ENCODE peak calls at places on chromosomes 7 and 10, in five cellular contexts. One of them, this sample, is unnamed. For H3K4me1, the result is how much of the 10 kb centered on the place peaks cover.

GRCh38 chr7:157009778-157010587 is 480 bp downstream of the MNX1 start:
- DNase-seq in adrenal gland: no peak
- DNase-seq in A673: no peak
- DNase-seq in uterus: no peak
- DNase-seq in heart right ventricle: no peak
- DNase-seq in this sample: no peak

GRCh38 chr7:95322874-95323273 is 1.5 kb downstream of the PON1 start:
- DNase-seq in heart right ventricle: no peak
- DNase-seq in uterus: no peak
- DNase-seq in A673: no peak
- DNase-seq in adrenal gland: no peak
- DNase-seq in this sample: no peak

GRCh38 chr7:116249969-116250553 is 39.7 kb downstream of the TES start:
- DNase-seq in heart right ventricle: no peak
- DNase-seq in uterus: no peak
- DNase-seq in A673: peak
- DNase-seq in adrenal gland: no peak
- DNase-seq in this sample: no peak

GRCh38 chr10:50362547-50363125 is 111.3 kb upstream of the ASAH2 start:
- DNase-seq in A673: no peak
- DNase-seq in uterus: no peak
- DNase-seq in heart right ventricle: no peak
- DNase-seq in adrenal gland: no peak
- DNase-seq in this sample: no peak

GRCh38 chr7:12080006-12080405 is 131.1 kb upstream of the TMEM106B start:
- DNase-seq in heart right ventricle: no peak
- DNase-seq in A673: no peak
- DNase-seq in uterus: no peak
- DNase-seq in adrenal gland: no peak
- DNase-seq in this sample: no peak

GRCh38 chr10:43648392-43649148 is at the start of gene ZNF32:
- DNase-seq in uterus: peak
- DNase-seq in heart right ventricle: peak
- DNase-seq in adrenal gland: peak
- DNase-seq in A673: peak
- DNase-seq in this sample: peak

GRCh38 chr7:36605662-36606441 is 118.4 kb downstream of the AOAH start:
- DNase-seq in heart right ventricle: no peak
- DNase-seq in A673: no peak
- DNase-seq in adrenal gland: no peak
- DNase-seq in uterus: no peak
- DNase-seq in this sample: no peak

GRCh38 chr10:109062371-109062770 is 860.9 kb downstream of the XPNPEP1 start:
- DNase-seq in heart right ventricle: no peak
- DNase-seq in A673: peak
- DNase-seq in adrenal gland: no peak
- DNase-seq in uterus: no peak
- DNase-seq in this sample: no peak

GRCh38 chr10:123301077-123301875 is 147.1 kb downstream of the BUB3 start:
- DNase-seq in uterus: no peak
- DNase-seq in heart right ventricle: no peak
- DNase-seq in adrenal gland: peak
- DNase-seq in A673: no peak
- DNase-seq in this sample: no peak

GRCh38 chr10:6269953-6270867 is 67.5 kb downstream of the PFKFB3 start:
- DNase-seq in heart right ventricle: no peak
- DNase-seq in adrenal gland: no peak
- DNase-seq in A673: no peak
- DNase-seq in uterus: no peak
- DNase-seq in this sample: no peak

GRCh38 chr7:494906-495305 is 24.7 kb downstream of the PDGFA start:
- DNase-seq in uterus: no peak
- DNase-seq in heart right ventricle: peak
- DNase-seq in adrenal gland: no peak
- DNase-seq in A673: no peak
- DNase-seq in this sample: no peak

GRCh38 chr7:69748530-69748929 is 150.3 kb downstream of the AUTS2 start:
- DNase-seq in uterus: no peak
- DNase-seq in heart right ventricle: no peak
- DNase-seq in adrenal gland: no peak
- DNase-seq in A673: no peak
- DNase-seq in this sample: no peak

GRCh38 chr7:10708447-10708846 is 265.2 kb upstream of the PHF14 start:
- DNase-seq in A673: peak
- DNase-seq in uterus: no peak
- DNase-seq in heart right ventricle: no peak
- DNase-seq in adrenal gland: no peak
- DNase-seq in this sample: no peak

DNA sequence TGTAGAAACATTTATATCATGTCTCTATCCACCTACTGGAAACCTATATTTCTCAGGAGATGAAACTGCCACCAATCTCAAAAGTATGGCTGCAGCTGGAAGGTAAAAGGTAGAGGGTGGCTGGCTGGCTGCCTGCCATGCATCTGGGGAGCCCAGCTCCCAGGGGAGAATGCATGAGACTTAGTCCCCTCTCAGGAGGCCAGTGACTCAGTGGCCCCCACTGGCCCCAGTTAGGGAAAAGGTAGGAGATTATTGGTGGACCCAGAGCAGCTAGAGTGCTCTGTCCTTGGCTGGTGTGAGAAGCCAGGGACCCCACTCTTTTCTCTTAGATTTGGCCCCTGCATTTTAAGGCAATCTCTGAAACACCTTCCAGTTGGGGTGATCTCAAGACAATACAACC is 6.8 kb upstream of the NKX2-3 start:
- DNase-seq in heart right ventricle: no peak
- DNase-seq in adrenal gland: no peak
- DNase-seq in uterus: no peak
- DNase-seq in A673: no peak
- DNase-seq in this sample: no peak
- H3K4me1 ChIP-seq in heart right ventricle: under half
- H3K4me1 ChIP-seq in adrenal gland: under half
- H3K4me1 ChIP-seq in uterus: under half
- H3K4me1 ChIP-seq in A673: under half
- H3K4me1 ChIP-seq in this sample: under half

DNA sequence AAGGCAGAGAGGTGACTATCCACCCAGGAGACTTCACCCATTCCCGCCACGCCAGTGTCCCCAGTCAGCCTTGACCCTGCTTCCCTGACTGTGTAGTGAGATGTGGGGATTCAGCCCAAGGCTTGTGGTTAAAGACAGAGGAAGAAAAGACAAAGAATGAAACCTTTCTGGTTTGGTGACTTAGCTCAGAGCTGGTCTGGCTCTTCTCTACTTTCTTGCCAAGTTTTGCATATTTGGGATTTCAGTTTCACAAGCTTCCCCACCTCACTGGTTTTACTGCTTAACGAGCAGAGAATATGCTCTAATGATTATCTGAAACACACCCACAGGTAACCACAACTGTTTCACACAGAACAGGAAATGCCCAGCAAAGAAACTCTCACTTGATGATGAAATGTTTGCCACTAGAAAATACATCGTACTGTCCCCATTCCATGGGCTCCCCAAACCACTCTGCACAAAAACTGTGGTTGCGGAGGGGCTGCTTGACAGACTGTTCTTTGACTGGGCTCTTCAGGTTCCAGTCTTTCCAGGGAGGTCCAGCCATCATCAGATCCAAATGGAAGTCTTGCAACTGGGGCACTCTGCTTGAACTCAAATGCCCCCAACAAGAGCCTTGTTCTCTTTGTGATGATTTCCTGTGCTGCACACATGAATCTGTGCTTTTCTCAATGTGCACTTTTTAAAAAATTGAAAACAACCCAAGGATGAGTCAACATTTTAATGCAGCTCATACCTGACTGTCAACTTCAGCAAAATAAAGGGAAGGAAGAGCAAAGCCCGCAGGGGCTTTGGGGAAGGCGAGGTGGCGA is 95.5 kb downstream of the CTBP2 start:
- DNase-seq in uterus: no peak
- DNase-seq in A673: no peak
- DNase-seq in heart right ventricle: no peak
- DNase-seq in adrenal gland: no peak
- DNase-seq in this sample: no peak
- H3K4me1 ChIP-seq in uterus: under half
- H3K4me1 ChIP-seq in A673: under half
- H3K4me1 ChIP-seq in heart right ventricle: half or more
- H3K4me1 ChIP-seq in adrenal gland: half or more
- H3K4me1 ChIP-seq in this sample: under half

DNA sequence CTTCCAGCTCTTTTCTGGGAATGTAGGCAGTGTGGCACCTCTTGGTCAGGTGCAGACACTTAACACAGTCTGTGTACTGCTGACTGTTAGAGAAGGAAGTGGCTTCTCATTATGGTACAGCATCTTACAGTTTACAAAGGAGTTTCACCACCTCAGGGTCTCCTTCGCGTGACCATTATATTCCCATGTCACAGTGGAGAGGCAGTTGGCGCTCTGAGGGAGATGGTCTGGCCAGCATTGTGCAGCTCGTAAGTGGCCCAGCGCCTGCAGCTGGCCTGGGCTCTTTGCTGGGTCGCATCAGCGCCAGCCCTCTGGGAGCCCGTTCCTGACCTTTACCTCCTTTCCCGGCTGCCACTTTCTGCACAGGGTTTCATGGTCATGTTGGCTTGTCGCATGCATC is 15.4 kb downstream of the TSPAN15 start:
- DNase-seq in uterus: no peak
- DNase-seq in A673: no peak
- DNase-seq in heart right ventricle: no peak
- DNase-seq in adrenal gland: no peak
- DNase-seq in this sample: no peak
- H3K4me1 ChIP-seq in uterus: under half
- H3K4me1 ChIP-seq in A673: under half
- H3K4me1 ChIP-seq in heart right ventricle: half or more
- H3K4me1 ChIP-seq in adrenal gland: under half
- H3K4me1 ChIP-seq in this sample: under half

GRCh38 chr10:99232357-99232999 is 3.2 kb downstream of the HPSE2 start:
- DNase-seq in heart right ventricle: no peak
- DNase-seq in A673: peak
- DNase-seq in adrenal gland: no peak
- DNase-seq in uterus: no peak
- DNase-seq in this sample: no peak
- H3K4me1 ChIP-seq in heart right ventricle: under half
- H3K4me1 ChIP-seq in A673: under half
- H3K4me1 ChIP-seq in adrenal gland: under half
- H3K4me1 ChIP-seq in uterus: under half
- H3K4me1 ChIP-seq in this sample: under half

GRCh38 chr10:121324678-121325213 is 273.5 kb downstream of the FGFR2 start:
- DNase-seq in heart right ventricle: no peak
- DNase-seq in uterus: no peak
- DNase-seq in adrenal gland: no peak
- DNase-seq in A673: no peak
- DNase-seq in this sample: no peak

GRCh38 chr10:121322046-121322445 is 276.2 kb downstream of the FGFR2 start:
- DNase-seq in heart right ventricle: no peak
- DNase-seq in adrenal gland: no peak
- DNase-seq in uterus: no peak
- DNase-seq in A673: no peak
- DNase-seq in this sample: no peak

GRCh38 chr10:121325490-121326231 is 272.6 kb downstream of the FGFR2 start:
- DNase-seq in adrenal gland: no peak
- DNase-seq in A673: no peak
- DNase-seq in heart right ventricle: no peak
- DNase-seq in uterus: no peak
- DNase-seq in this sample: no peak

GRCh38 chr10:121322776-121323175 is 275.5 kb downstream of the FGFR2 start:
- DNase-seq in heart right ventricle: no peak
- DNase-seq in adrenal gland: no peak
- DNase-seq in uterus: no peak
- DNase-seq in A673: no peak
- DNase-seq in this sample: no peak

DNA sequence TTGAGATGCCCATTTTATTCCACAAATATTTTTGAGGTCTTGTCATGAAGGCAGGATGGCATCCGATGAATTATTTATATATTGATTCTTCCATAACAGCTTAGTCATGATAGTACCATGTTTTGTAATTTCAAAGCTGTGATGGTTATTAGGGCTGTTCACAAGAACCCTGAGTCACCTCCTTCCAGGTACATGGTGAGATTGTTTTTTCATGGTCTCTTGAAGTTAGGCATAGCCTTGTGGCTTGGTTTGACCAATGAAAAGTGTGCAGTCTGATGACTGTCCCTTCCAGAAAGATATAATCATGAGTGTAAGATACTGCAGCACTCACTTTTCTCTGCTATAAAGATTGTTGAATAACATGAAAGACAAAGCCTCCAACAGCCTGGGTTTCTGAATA is 274.8 kb downstream of the FGFR2 start:
- DNase-seq in adrenal gland: no peak
- DNase-seq in uterus: no peak
- DNase-seq in heart right ventricle: no peak
- DNase-seq in A673: no peak
- DNase-seq in this sample: no peak
- H3K4me1 ChIP-seq in adrenal gland: under half
- H3K4me1 ChIP-seq in uterus: under half
- H3K4me1 ChIP-seq in heart right ventricle: under half
- H3K4me1 ChIP-seq in A673: under half
- H3K4me1 ChIP-seq in this sample: under half

DNA sequence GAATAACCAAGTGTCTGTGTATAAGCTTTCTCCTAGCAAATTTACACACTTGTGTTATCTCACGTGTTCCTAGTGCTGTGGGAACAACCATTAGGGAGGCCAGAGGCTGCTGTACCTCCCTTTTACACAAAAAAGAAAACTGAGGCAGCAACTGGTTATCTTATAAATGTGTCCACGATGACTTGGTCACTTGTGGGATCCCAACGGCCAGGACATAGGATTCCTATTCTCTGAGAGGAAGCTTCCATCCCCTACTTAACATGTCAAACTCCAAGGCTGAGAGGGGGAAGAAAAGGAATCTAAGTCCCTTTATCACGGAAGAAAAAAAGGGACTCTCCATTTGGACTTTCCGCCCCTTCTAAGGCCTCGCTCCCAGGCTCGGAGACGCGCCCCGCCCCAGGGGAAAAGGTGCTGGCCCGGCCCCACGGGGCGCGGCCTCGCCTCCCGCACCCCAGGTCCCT is 430 bp downstream of the ZNF438 start:
- DNase-seq in A673: no peak
- DNase-seq in uterus: no peak
- DNase-seq in heart right ventricle: no peak
- DNase-seq in adrenal gland: no peak
- DNase-seq in this sample: no peak
- H3K4me1 ChIP-seq in A673: under half
- H3K4me1 ChIP-seq in uterus: under half
- H3K4me1 ChIP-seq in heart right ventricle: under half
- H3K4me1 ChIP-seq in adrenal gland: under half
- H3K4me1 ChIP-seq in this sample: under half

This sample was measured in right atrium auricular region.